ENCODE peak calls at places on chromosomes 2 and 18, in nine cellular contexts. K is skeletal muscle cell; S is GM04503; C is HTR-8/SVneo; Q is HT-29; Z is activated CD8-positive, alpha-beta memory T cell treated with anti-CD3 and anti-CD28 coated beads for 24 hours; M is left ventricle myocardium superior; P is NCI-H748 treated with DMSO at 0.1 percent for 48 hours; G is fibroblast of pulmonary artery. N is an unnamed sample.

GRCh38 chr18:21194871-21195771 is 46.9 kb upstream of the GREB1L start:
- DNase-seq in K (peak), S (peak), C (peak), Q (peak), Z (no peak), M (no peak), P (peak), G (peak), N (no peak)

GRCh38 chr18:32360682-32361345 is 109.9 kb downstream of the GAREM1 start:
- DNase-seq in K (no peak), S (no peak), C (no peak), Q (no peak), Z (no peak), M (no peak), P (no peak), G (no peak), N (no peak)

GRCh38 chr18:29157905-29158304 is 981.0 kb upstream of the CDH2 start:
- DNase-seq in K (no peak), S (no peak), C (no peak), Q (no peak), Z (no peak), M (no peak), P (no peak), G (no peak), N (no peak)

GRCh38 chr18:8975624-8976023 is 126.9 kb upstream of the NDUFV2 start:
- DNase-seq in K (no peak), S (no peak), C (no peak), Q (no peak), Z (no peak), M (no peak), P (no peak), G (no peak), N (no peak)

GRCh38 chr18:74714796-74715195 is 117.1 kb downstream of the ZNF407 start:
- DNase-seq in K (no peak), S (no peak), C (no peak), Q (no peak), Z (no peak), M (no peak), P (no peak), G (no peak), N (no peak)

GRCh38 chr2:38720613-38721241 is 30.4 kb downstream of the SRSF7 start:
- DNase-seq in K (peak), S (peak), C (no peak), Q (no peak), Z (no peak), M (peak), P (no peak), G (peak), N (peak)

GRCh38 chr2:190325588-190325987 is 6.0 kb upstream of the HIBCH start:
- DNase-seq in K (no peak), S (no peak), C (no peak), Q (no peak), Z (no peak), M (no peak), P (no peak), G (no peak), N (no peak)

GRCh38 chr2:240931319-240931949 is 25.3 kb downstream of the CROCC2 start:
- DNase-seq in K (no peak), S (no peak), C (no peak), Q (no peak), Z (peak), M (no peak), P (no peak), G (no peak), N (no peak)

GRCh38 chr18:74512321-74513053 is 16.3 kb downstream of the CNDP2 start:
- DNase-seq in K (no peak), S (no peak), C (no peak), Q (no peak), Z (no peak), M (no peak), P (no peak), G (no peak), N (no peak)

GRCh38 chr18:23487738-23488625 is 15.3 kb upstream of the RMC1 start:
- DNase-seq in K (no peak), S (no peak), C (no peak), Q (peak), Z (peak), M (no peak), P (no peak), G (no peak), N (no peak)